ENCODE peak calls at places on chromosomes 12 and 14, in seven cellular contexts. K is dorsolateral prefrontal cortex; T is endothelial cell; R is HTR-8/SVneo; G is AG10803; B is cardiac muscle cell; P is stimulated activated CD8-positive, alpha-beta memory T cell treated with anti-CD3 and anti-CD28 coated beads, Interleukin-2, amount 100 ng/mL, for 1 hour. Z is an unnamed sample.

GRCh38 chr14:21521526-21521925 is 4.6 kb downstream of the SALL2 start:
- DNase-seq in K (no peak), T (no peak), R (no peak), G (peak), B (no peak), P (no peak), Z (no peak)

GRCh38 chr12:39571351-39571750 is 48.3 kb downstream of the ABCD2 start:
- DNase-seq in K (no peak), T (no peak), R (no peak), G (no peak), B (no peak), P (no peak), Z (no peak)

GRCh38 chr14:83269583-83269982 is 1735.9 kb upstream of the SEL1L start:
- DNase-seq in K (no peak), T (no peak), R (no peak), G (no peak), B (no peak), P (no peak), Z (no peak)

GRCh38 chr12:122183588-122183940 is 641 bp downstream of the LRRC43 start:
- DNase-seq in K (no peak), T (no peak), R (no peak), G (no peak), B (no peak), P (no peak), Z (no peak)

GRCh38 chr12:76636141-76636692 is 76.6 kb upstream of the OSBPL8 start:
- DNase-seq in K (no peak), T (no peak), R (no peak), G (no peak), B (no peak), P (no peak), Z (no peak)

GRCh38 chr12:63916561-63917476 is 72.3 kb downstream of the SRGAP1 start:
- DNase-seq in K (no peak), T (no peak), R (no peak), G (peak), B (no peak), P (no peak), Z (peak)

GRCh38 chr14:40269436-40269835 is 837.2 kb upstream of the FBXO33 start:
- DNase-seq in K (no peak), T (no peak), R (no peak), G (no peak), B (no peak), P (no peak), Z (no peak)

GRCh38 chr12:28223853-28224252 is 33.6 kb downstream of the CCDC91 start:
- DNase-seq in K (no peak), T (no peak), R (no peak), G (no peak), B (no peak), P (no peak), Z (no peak)

GRCh38 chr12:47881041-47881440 is 23.8 kb downstream of the VDR start:
- DNase-seq in K (no peak), T (no peak), R (no peak), G (no peak), B (no peak), P (no peak), Z (no peak)

GRCh38 chr14:55073856-55074255 is 22.4 kb downstream of the MAPK1IP1L start:
- DNase-seq in K (no peak), T (no peak), R (no peak), G (peak), B (no peak), P (no peak), Z (peak)

GRCh38 chr12:5746496-5746895 is 198.6 kb downstream of the ANO2 start:
- DNase-seq in K (no peak), T (no peak), R (no peak), G (no peak), B (no peak), P (no peak), Z (no peak)

GRCh38 chr12:55663391-55663790 is 26.7 kb downstream of the OR10P1 start:
- DNase-seq in K (no peak), T (no peak), R (no peak), G (no peak), B (no peak), P (no peak), Z (no peak)

GRCh38 chr14:94373708-94374107 is 14.7 kb downstream of the SERPINA1 start:
- DNase-seq in K (no peak), T (no peak), R (peak), G (peak), B (no peak), P (no peak), Z (no peak)

GRCh38 chr14:77903233-77903632 is 103.3 kb downstream of the ADCK1 start:
- DNase-seq in K (no peak), T (no peak), R (no peak), G (peak), B (no peak), P (no peak), Z (no peak)

GRCh38 chr12:40312982-40313576 is 88.3 kb downstream of the LRRK2 start:
- DNase-seq in K (no peak), T (no peak), R (no peak), G (peak), B (peak), P (no peak), Z (peak)

GRCh38 chr14:79641371-79641770 is 569.9 kb downstream of the DIO2 start:
- DNase-seq in K (no peak), T (no peak), R (no peak), G (no peak), B (no peak), P (no peak), Z (no peak)

GRCh38 chr14:67524152-67524963 is 8.7 kb upstream of the PLEKHH1 start:
- DNase-seq in K (no peak), T (no peak), R (no peak), G (no peak), B (no peak), P (no peak), Z (no peak)

GRCh38 chr14:91230363-91231035 is 14.0 kb downstream of the GPR68 start:
- DNase-seq in K (no peak), T (no peak), R (no peak), G (no peak), B (no peak), P (no peak), Z (no peak)

GRCh38 chr12:7058163-7058845 is 2.2 kb upstream of the C1S start:
- DNase-seq in K (no peak), T (no peak), R (no peak), G (no peak), B (no peak), P (no peak), Z (no peak)

GRCh38 chr12:116384629-116385485 is 107.4 kb upstream of the MED13L start:
- DNase-seq in K (no peak), T (no peak), R (no peak), G (peak), B (no peak), P (no peak), Z (peak)

GRCh38 chr12:111780166-111780565 is 13.4 kb downstream of the ALDH2 start:
- DNase-seq in K (no peak), T (no peak), R (no peak), G (no peak), B (no peak), P (no peak), Z (no peak)

GRCh38 chr12:4806439-4807115 is 86.4 kb downstream of the GALNT8 start:
- DNase-seq in K (no peak), T (no peak), R (no peak), G (no peak), B (no peak), P (no peak), Z (no peak)

GRCh38 chr12:122086088-122086487 is 7.5 kb downstream of the MLXIP start:
- DNase-seq in K (no peak), T (no peak), R (no peak), G (no peak), B (no peak), P (no peak), Z (no peak)

GRCh38 chr12:27824126-27824842 is 44.2 kb upstream of the MANSC4 start:
- DNase-seq in K (no peak), T (no peak), R (no peak), G (no peak), B (no peak), P (no peak), Z (no peak)

GRCh38 chr14:103561381-103562134 is 899 bp downstream of the BAG5 start:
- DNase-seq in K (no peak), T (peak), R (no peak), G (peak), B (peak), P (no peak), Z (peak)

GRCh38 chr12:125015680-125016310 is 22.4 kb downstream of the BRI3BP start:
- DNase-seq in K (peak), T (no peak), R (no peak), G (no peak), B (no peak), P (no peak), Z (no peak)

GRCh38 chr14:61460853-61461611 is 139.7 kb downstream of the PRKCH start:
- DNase-seq in K (no peak), T (no peak), R (no peak), G (no peak), B (peak), P (no peak), Z (no peak)

GRCh38 chr14:101250336-101250947 is 310.9 kb upstream of the DIO3 start:
- DNase-seq in K (peak), T (no peak), R (no peak), G (no peak), B (no peak), P (no peak), Z (no peak)

Z was measured in Kasumi-1.